ENCODE peak calls at places on chromosomes 11 and 22, in seven cellular contexts. L is K562, Q is GM12878, O is HCT116, Z is upper lobe of left lung, A is GM23338, M is stomach. D is an unnamed sample.

GRCh38 chr22:20249797-20250354 is 18.2 kb downstream of the RTN4R start:
- DNase-seq in L (no peak), Q (no peak), O (no peak), Z (no peak), M (no peak), A (no peak), D (peak)

GRCh38 chr22:38172016-38172431 is 9.6 kb downstream of the PLA2G6 start:
- DNase-seq in M (no peak), Z (no peak), L (no peak), Q (no peak), A (no peak), O (no peak), D (no peak)

GRCh38 chr22:36606114-36606513 is 77.1 kb upstream of the EIF3D start:
- DNase-seq in O (no peak), L (no peak), Q (no peak), Z (no peak), A (no peak), M (no peak), D (no peak)

GRCh38 chr11:128766687-128767086 is 72.8 kb downstream of the FLI1 start:
- DNase-seq in A (no peak), M (no peak), Q (no peak), O (no peak), Z (no peak), L (no peak), D (no peak)

GRCh38 chr11:5846689-5847088 is 5.0 kb upstream of the OR52E6 start:
- DNase-seq in A (no peak), Q (no peak), Z (no peak), M (no peak), O (no peak), L (no peak), D (no peak)

GRCh38 chr11:31240340-31240904 is 129.1 kb downstream of the DCDC1 start:
- DNase-seq in A (peak), Q (no peak), O (peak), Z (no peak), M (no peak), L (peak), D (no peak)

GRCh38 chr11:70297341-70297740 is 26.9 kb downstream of the PPFIA1 start:
- DNase-seq in A (no peak), Q (no peak), O (no peak), M (no peak), L (no peak), Z (no peak), D (no peak)

GRCh38 chr22:47169801-47170140 is 407.3 kb downstream of the TBC1D22A start:
- DNase-seq in Q (no peak), Z (no peak), M (peak), A (no peak), O (no peak), L (no peak), D (no peak)

GRCh38 chr11:119727523-119728081 is 1.4 kb downstream of the NECTIN1 start:
- DNase-seq in M (peak), L (peak), A (peak), Z (peak), O (no peak), Q (no peak), D (no peak)

GRCh38 chr11:86574493-86575207 is 97.8 kb downstream of the ME3 start:
- DNase-seq in A (no peak), Z (no peak), Q (no peak), L (no peak), O (no peak), M (no peak), D (no peak)

GRCh38 chr22:17939579-17939978 is 84.8 kb downstream of the MICAL3 start:
- DNase-seq in O (no peak), A (no peak), Z (no peak), M (no peak), L (no peak), Q (no peak), D (no peak)

GRCh38 chr11:95516786-95517185 is 272.8 kb downstream of the FAM76B start:
- DNase-seq in O (no peak), Q (no peak), L (no peak), A (no peak), Z (no peak), M (no peak), D (no peak)

GRCh38 chr11:77039491-77040400 is 5.5 kb downstream of the B3GNT6 start:
- DNase-seq in M (no peak), A (peak), O (no peak), L (no peak), Z (peak), Q (no peak), D (no peak)

GRCh38 chr11:66603072-66603471 is 10.1 kb downstream of the CCS start:
- DNase-seq in Z (peak), O (no peak), L (no peak), M (no peak), Q (no peak), A (no peak), D (no peak)

GRCh38 chr11:69657456-69657910 is 16.5 kb downstream of the CCND1 start:
- DNase-seq in Q (no peak), L (no peak), A (no peak), Z (peak), M (no peak), O (no peak), D (no peak)

GRCh38 chr22:48318173-48318572 is 1509.5 kb downstream of the BRD1 start:
- DNase-seq in O (no peak), M (no peak), A (no peak), Z (no peak), Q (no peak), L (no peak), D (no peak)

GRCh38 chr11:126268361-126268707 is 361 bp downstream of the SRPRA start:
- DNase-seq in O (no peak), M (no peak), Q (no peak), Z (no peak), A (peak), L (peak), D (no peak)

GRCh38 chr11:17894929-17895658 is 117.8 kb downstream of the SERGEF start:
- DNase-seq in O (no peak), A (no peak), L (no peak), Z (no peak), Q (no peak), M (no peak), D (no peak)

GRCh38 chr22:23419931-23420330 is 160.2 kb downstream of the IGLL1 start:
- DNase-seq in A (no peak), Z (no peak), L (no peak), O (no peak), M (peak), Q (no peak), D (no peak)

GRCh38 chr11:65526744-65527143 is 1.9 kb downstream of the SCYL1 start:
- DNase-seq in Z (no peak), O (no peak), L (no peak), Q (no peak), A (no peak), M (no peak), D (no peak)

GRCh38 chr11:93740031-93740801 is 1.1 kb downstream of the TAF1D start:
- DNase-seq in M (no peak), A (peak), Z (no peak), L (no peak), Q (no peak), O (no peak), D (peak)

GRCh38 chr11:126855536-126855935 is 145.0 kb downstream of the KIRREL3 start:
- DNase-seq in L (no peak), Q (no peak), M (no peak), O (no peak), Z (no peak), A (no peak), D (no peak)

GRCh38 chr22:39138357-39138997 is 14.0 kb downstream of the CBX7 start:
- DNase-seq in A (peak), O (no peak), L (no peak), Z (no peak), M (no peak), Q (no peak), D (no peak)

GRCh38 chr11:48073031-48073861 is 92.9 kb downstream of the PTPRJ start:
- DNase-seq in Q (no peak), O (no peak), L (no peak), Z (no peak), M (no peak), A (no peak), D (no peak)

GRCh38 chr11:66883021-66883968 is 26.4 kb downstream of the LRFN4 start:
- DNase-seq in Z (peak), O (peak), A (peak), L (peak), M (peak), Q (no peak), D (peak)

GRCh38 chr11:44326615-44327475 is 16.9 kb upstream of the ALX4 start:
- DNase-seq in M (no peak), L (peak), Q (no peak), O (no peak), Z (peak), A (no peak), D (no peak)

GRCh38 chr11:111541209-111542061 is 915 bp downstream of the LAYN start:
- DNase-seq in M (no peak), Z (peak), Q (no peak), L (no peak), A (peak), O (no peak), D (peak)

DNA sequence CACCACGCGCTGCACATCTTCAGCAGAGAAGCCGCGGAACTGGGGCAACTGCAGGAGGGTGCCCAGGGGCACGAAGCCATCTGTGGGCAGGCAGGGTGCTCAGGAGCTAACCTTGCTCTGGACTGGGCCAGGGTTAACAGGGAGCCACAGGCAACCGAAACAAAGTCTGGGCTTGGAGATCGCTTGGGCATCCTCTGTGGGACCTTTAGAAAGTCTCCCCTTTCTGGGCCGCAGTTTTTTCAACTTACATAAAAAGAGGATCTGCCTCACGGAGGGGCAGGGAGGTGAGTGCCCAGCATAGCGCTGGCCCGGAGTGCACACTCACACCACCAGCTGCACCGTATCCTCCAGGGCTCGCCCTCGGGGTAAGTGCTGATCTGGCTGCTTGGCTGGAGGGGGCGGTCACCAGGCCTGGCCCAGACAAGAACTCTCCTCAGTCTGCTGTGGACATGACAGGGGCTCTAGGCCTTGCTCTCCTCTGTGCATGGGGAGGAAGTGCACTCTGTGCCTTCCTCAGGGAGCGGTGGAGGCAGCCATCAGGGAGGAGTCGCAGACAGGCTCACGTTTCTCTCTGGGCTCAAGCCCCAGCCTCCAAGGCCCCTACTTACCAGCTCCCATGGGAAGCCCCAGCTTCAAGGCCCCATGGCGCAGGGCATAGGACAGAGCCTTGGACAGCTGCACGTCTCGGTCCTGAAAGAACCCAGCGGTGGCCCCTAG is 937 bp downstream of the TRPT1 start:
- DNase-seq in A (no peak), O (no peak), M (no peak), Q (no peak), Z (peak), L (peak), D (no peak)
- TF ChIP-seq POLR2AphosphoS5 in A (no peak), O (no peak), M (no peak), Q (no peak), Z (no peak), L (no peak), D (no peak)

GRCh38 chr11:46912526-46913150 is 5.7 kb downstream of the LRP4 start:
- DNase-seq in O (no peak), L (no peak), A (peak), M (no peak), Q (no peak), Z (no peak), D (no peak)
- TF ChIP-seq POLR2AphosphoS5 in O (no peak), L (no peak), A (no peak), M (no peak), Q (no peak), Z (no peak), D (no peak)

DNA sequence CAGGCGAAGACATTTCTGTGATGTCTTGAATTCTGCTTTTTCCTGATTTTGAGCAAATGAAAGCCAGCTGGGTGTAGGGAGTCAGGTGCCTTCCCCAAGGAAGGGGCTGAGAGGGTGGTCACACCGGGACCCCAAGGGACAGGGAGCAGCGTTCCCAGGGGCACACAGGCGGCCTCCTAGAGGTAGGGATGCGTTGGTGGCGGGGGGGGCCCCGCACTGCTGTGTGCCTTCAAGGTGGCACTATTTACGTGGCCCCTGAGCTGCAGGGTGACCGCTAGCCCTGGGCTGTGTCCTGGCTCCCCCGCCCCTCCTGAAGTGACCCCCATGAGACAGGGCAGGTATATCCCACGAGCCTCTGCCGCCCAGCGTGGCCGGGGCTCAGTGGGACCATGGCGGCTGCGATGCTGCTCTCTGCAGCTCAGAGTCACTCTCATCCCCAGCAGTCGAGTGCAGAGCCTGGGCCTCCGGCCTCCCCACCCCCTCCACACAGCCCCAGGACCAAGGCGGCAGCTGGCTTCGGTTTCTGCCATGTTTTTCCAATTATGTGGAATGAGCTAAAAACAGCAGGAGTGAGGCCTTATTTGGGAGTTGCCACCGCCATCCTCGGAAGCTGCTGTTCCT is 60.9 kb downstream of the LRP5 start:
- DNase-seq in L (no peak), Z (peak), O (no peak), M (no peak), Q (no peak), A (no peak), D (no peak)
- TF ChIP-seq POLR2AphosphoS5 in L (no peak), Z (no peak), O (no peak), M (no peak), Q (no peak), A (no peak), D (no peak)

GRCh38 chr11:36105743-36106581 is 162.1 kb downstream of the LDLRAD3 start:
- DNase-seq in M (no peak), Z (no peak), A (no peak), Q (no peak), L (no peak), O (no peak), D (no peak)

GRCh38 chr11:36103933-36104530 is 160.2 kb downstream of the LDLRAD3 start:
- DNase-seq in Q (no peak), M (no peak), A (no peak), L (no peak), O (no peak), Z (no peak), D (no peak)

GRCh38 chr11:36101466-36101865 is 157.6 kb downstream of the LDLRAD3 start:
- DNase-seq in Q (no peak), A (no peak), M (no peak), O (no peak), L (no peak), Z (no peak), D (no peak)

GRCh38 chr11:36104660-36104992 is 160.8 kb downstream of the LDLRAD3 start:
- DNase-seq in A (no peak), O (no peak), Z (no peak), Q (no peak), M (no peak), L (no peak), D (no peak)

GRCh38 chr11:36102868-36103267 is 159.0 kb downstream of the LDLRAD3 start:
- DNase-seq in O (no peak), Q (no peak), M (no peak), A (no peak), Z (no peak), L (no peak), D (no peak)
- TF ChIP-seq POLR2AphosphoS5 in O (no peak), Q (no peak), M (no peak), A (no peak), Z (no peak), L (no peak), D (no peak)

GRCh38 chr22:50710886-50711285 is 27.1 kb upstream of the ACR start:
- DNase-seq in A (no peak), O (no peak), L (no peak), Z (no peak), M (no peak), Q (no peak), D (no peak)
- TF ChIP-seq POLR2AphosphoS5 in A (no peak), O (no peak), L (no peak), Z (no peak), M (no peak), Q (no peak), D (no peak)